ENCODE peak calls at places on chromosomes 12 and 14, in seven cellular contexts. F is HCT116, U is GM23338, L is GM23248, M is hepatocyte, J is PC-3, N is PC-9. C is an unnamed sample. For H3K4me1 and H3K9me2, the result is how much of the 10 kb centered on the place peaks cover.

GRCh38 chr14:22926316-22926715 is 2.9 kb downstream of the PRMT5 start:
- DNase-seq in J (peak), M (peak), U (no peak), N (peak), F (no peak), L (peak), C (no peak)

GRCh38 chr12:131755305-131756113 is 44.6 kb downstream of the SFSWAP start:
- DNase-seq in F (peak), M (peak), N (peak), J (peak), L (peak), U (peak), C (no peak)

GRCh38 chr12:104002686-104003085 is 37.0 kb downstream of the TDG start:
- DNase-seq in J (no peak), L (no peak), N (no peak), F (no peak), U (no peak), M (no peak), C (no peak)

GRCh38 chr12:124082676-124083075 is 109.7 kb downstream of the ZNF664 start:
- DNase-seq in J (no peak), F (no peak), N (no peak), U (no peak), M (no peak), L (no peak), C (no peak)

GRCh38 chr12:28253175-28253641 is 63.0 kb downstream of the CCDC91 start:
- DNase-seq in F (no peak), M (no peak), L (peak), N (no peak), J (peak), U (no peak), C (peak)

GRCh38 chr12:42473130-42473529 is 116.4 kb downstream of the PRICKLE1 start:
- DNase-seq in M (no peak), J (peak), N (no peak), U (no peak), L (peak), F (no peak), C (no peak)

GRCh38 chr12:87953257-87953860 is 75.8 kb downstream of the C12orf50 start:
- DNase-seq in U (peak), J (peak), L (peak), M (peak), F (peak), N (peak), C (peak)

GRCh38 chr12:123099556-123100192 is 51.2 kb downstream of the PITPNM2 start:
- DNase-seq in J (no peak), M (no peak), U (no peak), F (no peak), L (no peak), N (no peak), C (no peak)

GRCh38 chr14:85415015-85415712 is 114.8 kb upstream of the FLRT2 start:
- DNase-seq in U (peak), J (peak), N (peak), L (peak), M (peak), F (no peak), C (no peak)

GRCh38 chr12:121579190-121579791 is 1.5 kb downstream of the KDM2B start:
- DNase-seq in M (peak), U (peak), F (no peak), N (no peak), L (peak), J (peak), C (no peak)

GRCh38 chr14:97267509-97267908 is 470.3 kb downstream of the VRK1 start:
- DNase-seq in J (peak), F (peak), M (no peak), N (no peak), U (no peak), L (peak), C (no peak)

GRCh38 chr12:52293926-52294325 is 2.6 kb upstream of the KRT81 start:
- DNase-seq in L (no peak), F (no peak), N (no peak), J (no peak), M (no peak), U (no peak), C (no peak)

GRCh38 chr12:42213954-42214426 is 24.1 kb downstream of the YAF2 start:
- DNase-seq in L (peak), J (no peak), N (no peak), F (no peak), M (peak), U (no peak), C (no peak)

GRCh38 chr12:104569348-104570173 is 112.8 kb downstream of the CHST11 start:
- DNase-seq in U (no peak), N (no peak), M (no peak), J (no peak), F (no peak), L (no peak), C (peak)

GRCh38 chr14:23562822-23563472 is 4.6 kb downstream of the AP1G2 start:
- DNase-seq in U (peak), J (peak), N (peak), M (peak), L (peak), F (no peak), C (no peak)

GRCh38 chr14:80491131-80491530 is 279.8 kb upstream of the DIO2 start:
- DNase-seq in N (no peak), M (peak), J (no peak), U (peak), L (peak), F (no peak), C (peak)

GRCh38 chr14:87497301-87497700 is 495.7 kb downstream of the GALC start:
- DNase-seq in L (no peak), U (no peak), M (no peak), J (no peak), F (no peak), N (no peak), C (no peak)

GRCh38 chr12:55724226-55724939 is 4.2 kb downstream of the RDH5 start:
- DNase-seq in L (peak), N (peak), M (peak), U (peak), J (peak), F (no peak), C (peak)

GRCh38 chr14:69328317-69328716 is 68.4 kb downstream of the GALNT16 start:
- DNase-seq in F (no peak), J (no peak), M (no peak), L (no peak), U (no peak), N (no peak), C (no peak)

GRCh38 chr14:52693532-52693931 is 1.8 kb downstream of the ERO1A start:
- DNase-seq in J (no peak), M (no peak), N (no peak), F (no peak), U (no peak), L (no peak), C (no peak)

GRCh38 chr14:34322940-34323418 is 139.1 kb downstream of the SPTSSA start:
- DNase-seq in F (peak), M (peak), N (peak), L (peak), J (peak), U (peak), C (peak)

GRCh38 chr14:65128096-65128495 is 25.8 kb upstream of the MAX start:
- DNase-seq in N (no peak), L (peak), F (no peak), M (no peak), J (no peak), U (no peak), C (no peak)

GRCh38 chr12:103680591-103681065 is 93.6 kb downstream of the STAB2 start:
- DNase-seq in M (no peak), J (no peak), U (no peak), N (no peak), F (no peak), L (peak), C (no peak)

GRCh38 chr14:37903561-37904191 is 304.0 kb upstream of the SSTR1 start:
- DNase-seq in M (peak), N (peak), U (peak), L (peak), F (peak), J (peak), C (peak)

GRCh38 chr14:74952697-74953484 is 2.5 kb downstream of the PGF start:
- DNase-seq in J (no peak), M (peak), U (no peak), N (no peak), L (no peak), F (no peak), C (no peak)

GRCh38 chr12:6039894-6040601 is 84.4 kb downstream of the VWF start:
- DNase-seq in J (peak), N (peak), M (peak), L (peak), F (peak), U (peak), C (peak)

GRCh38 chr14:99822800-99823455 is 29.7 kb downstream of the EML1 start:
- DNase-seq in U (no peak), J (no peak), F (no peak), L (no peak), M (no peak), N (no peak), C (no peak)

GRCh38 chr14:68261092-68261842 is 441.7 kb downstream of the RAD51B start:
- DNase-seq in N (no peak), F (no peak), U (peak), L (no peak), M (no peak), J (no peak), C (no peak)

GRCh38 chr14:94136575-94137331 is 7.3 kb upstream of the IFI27L2 start:
- DNase-seq in F (peak), U (peak), M (peak), N (peak), L (peak), J (peak), C (peak)

GRCh38 chr12:104494137-104494815 is 37.5 kb downstream of the CHST11 start:
- DNase-seq in F (no peak), M (no peak), U (no peak), L (peak), N (no peak), J (no peak), C (peak)

GRCh38 chr14:98176910-98177309 is 1095.1 kb downstream of the BCL11B start:
- DNase-seq in F (no peak), N (no peak), U (no peak), J (no peak), L (no peak), M (no peak), C (no peak)

GRCh38 chr14:104546021-104546491 is 33.5 kb upstream of the C14orf180 start:
- DNase-seq in M (no peak), F (no peak), J (no peak), L (no peak), N (no peak), U (no peak), C (no peak)
- TF ChIP-seq EZH2 in M (no peak), F (no peak), J (no peak), L (no peak), N (no peak), U (no peak), C (no peak)

GRCh38 chr14:106877527-106877926 is 1351.1 kb downstream of the TMEM121 start:
- DNase-seq in N (no peak), F (no peak), L (no peak), U (no peak), J (no peak), M (no peak), C (no peak)
- H3K4me1 ChIP-seq in N (under half), F (under half), L (under half), U (under half), J (under half), M (under half), C (under half)

GRCh38 chr12:3446235-3446634 is 44.8 kb upstream of the PRMT8 start:
- DNase-seq in U (no peak), N (no peak), J (no peak), M (no peak), L (no peak), F (no peak), C (no peak)

GRCh38 chr12:3446653-3447270 is 44.2 kb upstream of the PRMT8 start:
- DNase-seq in L (no peak), F (no peak), M (no peak), J (no peak), N (no peak), U (no peak), C (no peak)

GRCh38 chr12:3442397-3442796 is 48.6 kb upstream of the PRMT8 start:
- DNase-seq in F (no peak), U (no peak), L (no peak), M (no peak), N (no peak), J (no peak), C (no peak)

GRCh38 chr12:3445127-3445978 is 45.6 kb upstream of the PRMT8 start:
- DNase-seq in M (no peak), J (peak), F (no peak), N (no peak), L (no peak), U (no peak), C (no peak)

DNA sequence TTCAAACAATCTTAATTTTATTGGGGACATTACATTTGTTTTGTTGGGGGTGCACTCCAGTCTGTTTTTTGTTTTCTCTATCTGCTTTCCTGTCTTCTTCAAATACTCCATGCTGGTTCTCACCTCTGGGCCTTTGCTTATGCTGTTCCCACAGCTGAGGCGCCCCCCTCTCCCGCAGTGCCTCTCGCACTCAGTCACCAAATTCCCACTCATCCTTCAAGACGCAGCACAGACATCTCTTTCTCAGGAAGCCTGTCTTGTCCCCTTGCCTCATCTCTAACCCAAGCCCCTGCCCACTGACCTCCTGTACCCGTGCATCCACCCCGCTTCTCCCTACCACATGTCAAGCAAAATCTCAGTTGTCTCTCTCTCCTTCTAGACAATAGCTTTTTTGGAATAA is 43.7 kb upstream of the PRMT8 start:
- DNase-seq in J (no peak), M (no peak), F (no peak), U (no peak), L (no peak), N (no peak), C (no peak)
- H3K9me2 ChIP-seq in J (under half), M (under half), F (under half), U (under half), L (under half), N (under half), C (under half)

GRCh38 chr12:64824130-64824499 is 332 bp upstream of the TBC1D30 start:
- DNase-seq in U (peak), L (no peak), J (no peak), M (no peak), N (no peak), F (no peak), C (no peak)

GRCh38 chr12:64820593-64820992 is 3.9 kb upstream of the TBC1D30 start:
- DNase-seq in F (no peak), U (no peak), L (no peak), M (no peak), N (no peak), J (peak), C (no peak)

GRCh38 chr12:64819816-64820402 is 4.5 kb upstream of the TBC1D30 start:
- DNase-seq in J (no peak), F (no peak), U (no peak), L (no peak), N (no peak), M (no peak), C (no peak)

GRCh38 chr12:64824500-64825142 is at the start of gene TBC1D30:
- DNase-seq in J (peak), M (peak), F (no peak), L (peak), N (peak), U (peak), C (peak)

GRCh38 chr12:64821116-64821630 is 3.3 kb upstream of the TBC1D30 start:
- DNase-seq in F (no peak), N (no peak), J (no peak), L (no peak), U (no peak), M (no peak), C (no peak)
- TF ChIP-seq EZH2 in F (no peak), N (no peak), J (no peak), L (no peak), U (no peak), M (no peak), C (no peak)